ENCODE peak calls at places on chromosomes 11 and 22, in eight cellular contexts. M, C, E, G, V, N, D and H are unnamed samples.

GRCh38 chr22:24247564-24248344 is 2.9 kb upstream of the GGT5 start:
- DNase-seq in M (peak), C (peak), E (no peak), G (no peak), V (peak), N (peak), D (peak), H (peak)

GRCh38 chr11:113242767-113243397 is 71.5 kb upstream of the TTC12 start:
- DNase-seq in M (peak), C (peak), E (no peak), G (no peak), V (no peak), N (no peak), D (no peak), H (no peak)

GRCh38 chr22:31490496-31490925 is 869 bp upstream of the EIF4ENIF1 start:
- DNase-seq in M (peak), C (peak), E (peak), G (peak), V (peak), N (peak), D (no peak), H (peak)

GRCh38 chr11:130815074-130815802 is 101.0 kb downstream of the SNX19 start:
- DNase-seq in M (no peak), C (no peak), E (no peak), G (no peak), V (no peak), N (no peak), D (peak), H (no peak)

GRCh38 chr11:73625690-73626318 is 20.6 kb upstream of the PLEKHB1 start:
- DNase-seq in M (peak), C (peak), E (peak), G (peak), V (peak), N (peak), D (no peak), H (peak)

GRCh38 chr22:22614065-22614464 is 30.3 kb upstream of the GGTLC2 start:
- DNase-seq in M (no peak), C (no peak), E (no peak), G (no peak), V (no peak), N (no peak), D (no peak), H (no peak)

GRCh38 chr11:13692172-13692571 is 23.7 kb downstream of the FAR1 start:
- DNase-seq in M (no peak), C (no peak), E (no peak), G (no peak), V (no peak), N (no peak), D (no peak), H (no peak)

GRCh38 chr22:48565901-48566501 is 1261.7 kb downstream of the BRD1 start:
- DNase-seq in M (no peak), C (no peak), E (no peak), G (no peak), V (no peak), N (no peak), D (no peak), H (no peak)

GRCh38 chr11:36388086-36388485 is 92.0 kb downstream of the PRR5L start:
- DNase-seq in M (no peak), C (no peak), E (no peak), G (no peak), V (no peak), N (no peak), D (no peak), H (no peak)

GRCh38 chr11:7251836-7252682 is at the start of gene SYT9:
- DNase-seq in M (peak), C (no peak), E (no peak), G (no peak), V (no peak), N (no peak), D (no peak), H (no peak)

GRCh38 chr11:90874971-90875370 is 652.1 kb upstream of the CHORDC1 start:
- DNase-seq in M (no peak), C (no peak), E (no peak), G (no peak), V (no peak), N (no peak), D (no peak), H (no peak)

GRCh38 chr11:17927643-17928343 is 85.1 kb downstream of the SERGEF start:
- DNase-seq in M (no peak), C (no peak), E (peak), G (no peak), V (no peak), N (peak), D (no peak), H (no peak)

GRCh38 chr11:123526027-123526805 is 96.1 kb downstream of the GRAMD1B start:
- DNase-seq in M (no peak), C (no peak), E (no peak), G (no peak), V (no peak), N (no peak), D (no peak), H (no peak)

GRCh38 chr11:102733232-102733875 is 8.6 kb upstream of the MMP8 start:
- DNase-seq in M (peak), C (no peak), E (no peak), G (peak), V (no peak), N (peak), D (peak), H (no peak)

GRCh38 chr22:32232447-32232846 is 22.7 kb downstream of the SLC5A4 start:
- DNase-seq in M (no peak), C (no peak), E (no peak), G (no peak), V (no peak), N (no peak), D (no peak), H (no peak)

GRCh38 chr11:545171-545570 is 7.8 kb downstream of the LRRC56 start:
- DNase-seq in M (no peak), C (no peak), E (no peak), G (no peak), V (no peak), N (no peak), D (no peak), H (no peak)

GRCh38 chr22:44765571-44766285 is 13.4 kb downstream of the ARHGAP8 start:
- DNase-seq in M (no peak), C (no peak), E (no peak), G (no peak), V (no peak), N (no peak), D (no peak), H (no peak)

GRCh38 chr11:109249597-109249996 is 172.4 kb upstream of the C11orf87 start:
- DNase-seq in M (peak), C (no peak), E (no peak), G (no peak), V (no peak), N (no peak), D (no peak), H (no peak)

GRCh38 chr11:108965602-108966001 is 300.7 kb downstream of the DDX10 start:
- DNase-seq in M (peak), C (no peak), E (peak), G (no peak), V (no peak), N (no peak), D (peak), H (no peak)

GRCh38 chr22:42341779-42342178 is 71.3 kb upstream of the TCF20 start:
- DNase-seq in M (no peak), C (no peak), E (no peak), G (no peak), V (no peak), N (no peak), D (no peak), H (no peak)

GRCh38 chr22:33337524-33337923 is 279.3 kb upstream of the SYN3 start:
- DNase-seq in M (no peak), C (no peak), E (no peak), G (no peak), V (no peak), N (no peak), D (no peak), H (no peak)

GRCh38 chr22:18062421-18062820 is 15.4 kb upstream of the PEX26 start:
- DNase-seq in M (no peak), C (no peak), E (no peak), G (no peak), V (no peak), N (no peak), D (no peak), H (no peak)

GRCh38 chr22:44570476-44571445 is 72.7 kb upstream of the RTL6 start:
- DNase-seq in M (no peak), C (no peak), E (no peak), G (no peak), V (no peak), N (no peak), D (no peak), H (no peak)

GRCh38 chr11:28049338-28050216 is 58.4 kb downstream of the KIF18A start:
- DNase-seq in M (peak), C (no peak), E (peak), G (no peak), V (no peak), N (no peak), D (no peak), H (no peak)

GRCh38 chr11:27282806-27283205 is 80.2 kb downstream of the CCDC34 start:
- DNase-seq in M (peak), C (peak), E (no peak), G (no peak), V (no peak), N (no peak), D (no peak), H (no peak)

GRCh38 chr11:416757-417621 is 2.2 kb upstream of the SIGIRR start:
- DNase-seq in M (peak), C (no peak), E (no peak), G (no peak), V (peak), N (no peak), D (no peak), H (peak)

GRCh38 chr11:10326080-10326964 is 21.4 kb downstream of the ADM start:
- DNase-seq in M (no peak), C (no peak), E (no peak), G (no peak), V (no peak), N (no peak), D (no peak), H (no peak)

GRCh38 chr22:32473388-32473952 is 1.1 kb upstream of the FBXO7 start:
- DNase-seq in M (peak), C (peak), E (peak), G (no peak), V (peak), N (peak), D (no peak), H (peak)

GRCh38 chr11:109059402-109059801 is 362.6 kb upstream of the C11orf87 start:
- DNase-seq in M (no peak), C (no peak), E (no peak), G (no peak), V (no peak), N (no peak), D (no peak), H (no peak)

GRCh38 chr22:38078046-38078840 is 5.7 kb downstream of the SLC16A8 start:
- DNase-seq in M (no peak), C (no peak), E (no peak), G (no peak), V (no peak), N (no peak), D (no peak), H (no peak)

GRCh38 chr11:64164392-64165312 is 1.3 kb downstream of the MACROD1 start:
- DNase-seq in M (peak), C (no peak), E (no peak), G (no peak), V (no peak), N (no peak), D (no peak), H (no peak)